ENCODE peak calls at places on chromosomes 12 and 14, in seven cellular contexts. V, B, Q, U, Y, L and C are unnamed samples.

GRCh38 chr14:35122696-35123387 is 490 bp downstream of the PRORP start:
- DNase-seq in V (peak; percentile 66), B (peak; percentile 52), Q (no peak), U (peak; percentile 59), Y (peak; percentile 34), L (no peak), C (no peak)

GRCh38 chr12:32298917-32299316 is 100.4 kb upstream of the FGD4 start:
- DNase-seq in V (no peak), B (no peak), Q (no peak), U (no peak), Y (no peak), L (no peak), C (no peak)

GRCh38 chr12:77494306-77494705 is 336.4 kb upstream of the NAV3 start:
- DNase-seq in V (peak; percentile 1), B (no peak), Q (no peak), U (no peak), Y (no peak), L (no peak), C (no peak)

GRCh38 chr12:3200032-3200617 is 122.9 kb downstream of the TSPAN9 start:
- DNase-seq in V (peak; percentile 44), B (peak; percentile 61), Q (peak; percentile 51), U (peak; percentile 65), Y (no peak), L (no peak), C (no peak)

GRCh38 chr14:28879571-28879970 is 113.0 kb downstream of the FOXG1 start:
- DNase-seq in V (no peak), B (no peak), Q (no peak), U (no peak), Y (no peak), L (no peak), C (no peak)

GRCh38 chr12:8687846-8688601 is 9.8 kb upstream of the RIMKLB start:
- DNase-seq in V (peak; percentile 82), B (peak; percentile 83), Q (no peak), U (peak; percentile 82), Y (peak; percentile 74), L (no peak), C (peak; percentile 32)

GRCh38 chr12:19894049-19894448 is 454.8 kb downstream of the AEBP2 start:
- DNase-seq in V (peak; percentile 70), B (no peak), Q (no peak), U (peak; percentile 31), Y (no peak), L (no peak), C (no peak)

GRCh38 chr12:112900298-112901145 is 6.2 kb upstream of the OAS1 start:
- DNase-seq in V (peak; percentile 56), B (peak; percentile 40), Q (no peak), U (peak; percentile 27), Y (peak; percentile 79), L (no peak), C (no peak)

GRCh38 chr14:69483765-69484443 is 624 bp upstream of the PLEKHD1 start:
- DNase-seq in V (peak; percentile 16), B (peak; percentile 65), Q (no peak), U (peak; percentile 13), Y (no peak), L (no peak), C (peak; percentile 26)

GRCh38 chr14:67359319-67359774 is 257 bp downstream of the ATP6V1D start:
- DNase-seq in V (peak; percentile 71), B (peak; percentile 39), Q (no peak), U (peak; percentile 63), Y (no peak), L (peak; percentile 83), C (no peak)

GRCh38 chr14:91879196-91879595 is 11.9 kb upstream of the TC2N start:
- DNase-seq in V (no peak), B (no peak), Q (no peak), U (no peak), Y (no peak), L (no peak), C (no peak)

DNA sequence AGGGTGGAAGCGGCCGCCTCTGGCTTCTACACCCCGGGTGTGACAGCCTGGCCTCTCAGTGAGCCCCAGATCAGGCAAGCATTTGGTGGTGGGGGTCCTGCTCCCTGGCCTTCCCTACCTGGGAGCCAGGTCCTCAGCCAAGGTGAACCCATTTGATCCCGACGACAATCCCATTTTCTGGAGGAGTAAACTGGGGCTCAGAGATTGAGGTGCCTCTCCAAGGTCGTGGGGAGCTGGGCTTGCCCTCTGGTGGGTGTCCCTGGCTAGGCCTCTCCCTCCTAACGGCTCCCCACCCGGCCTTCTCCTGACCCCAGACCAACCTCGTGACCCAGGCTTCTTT is 2.7 kb upstream of the EXOC3L4 start:
- DNase-seq in V (no peak), B (no peak), Q (no peak), U (no peak), Y (no peak), L (no peak), C (no peak)
- TF ChIP-seq CTCF in V (no peak), B (no peak), Q (no peak), U (no peak), Y (peak; percentile 41), L (peak; percentile 47), C (no peak)

DNA sequence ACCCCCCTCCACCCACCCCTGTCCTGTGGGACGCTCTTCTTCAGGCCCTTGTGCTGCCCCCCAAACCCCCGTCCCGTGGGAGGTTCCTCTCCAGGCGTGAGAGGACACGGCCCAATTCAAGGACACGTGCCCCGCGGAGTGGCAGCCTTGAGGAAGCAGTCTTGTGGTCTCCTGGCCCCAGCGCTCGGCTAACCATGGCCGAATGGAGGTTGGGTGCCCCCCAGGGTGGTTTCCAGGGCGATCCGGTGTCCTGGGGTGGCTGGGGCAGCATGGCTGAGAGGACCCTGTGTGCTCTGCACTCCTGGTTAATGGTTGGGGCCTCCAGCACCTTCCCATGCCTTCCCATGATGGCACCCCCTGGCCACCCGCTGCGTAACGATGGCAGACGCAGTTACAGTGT is 53.6 kb downstream of the LRCOL1 start:
- DNase-seq in V (no peak), B (no peak), Q (no peak), U (no peak), Y (no peak), L (no peak), C (no peak)
- H3K4me3 ChIP-seq in V (no peak overlapping the region), B (no peak overlapping the region), Q (no peak overlapping the region), U (no peak overlapping the region), Y (no peak overlapping the region), L (no peak overlapping the region), C (no peak overlapping the region)

DNA sequence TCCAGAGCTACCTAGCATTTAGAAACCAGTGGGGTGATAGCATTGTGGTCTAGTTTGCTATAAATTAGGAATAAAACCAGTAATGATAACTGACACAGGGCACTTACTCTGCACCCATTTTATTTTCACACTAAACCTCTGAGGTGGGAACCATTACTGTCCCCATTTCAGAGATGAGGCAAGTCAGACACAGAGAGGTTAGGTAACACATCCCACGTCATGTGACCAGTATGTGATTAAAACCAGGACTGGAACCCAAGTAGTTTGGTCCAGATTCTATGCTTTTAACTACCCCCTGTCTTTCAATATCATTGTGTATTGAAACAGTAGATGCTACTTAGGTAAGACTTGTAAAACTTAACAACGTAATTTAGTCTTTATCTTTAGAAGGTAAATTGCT is 110.2 kb downstream of the PLXNC1 start:
- DNase-seq in V (no peak), B (no peak), Q (no peak), U (no peak), Y (no peak), L (no peak), C (no peak)
- TF ChIP-seq CTCF in V (no peak), B (no peak), Q (no peak), U (no peak), Y (no peak), L (no peak), C (no peak)

GRCh38 chr12:103495783-103496456 is at the start of gene C12orf42:
- DNase-seq in V (peak; percentile 25), B (peak; percentile 14), Q (no peak), U (no peak), Y (no peak), L (no peak), C (no peak)

GRCh38 chr12:103498990-103499389 is 3.2 kb upstream of the C12orf42 start:
- DNase-seq in V (no peak), B (no peak), Q (no peak), U (no peak), Y (no peak), L (no peak), C (no peak)

GRCh38 chr12:103503546-103504480 is 8.0 kb upstream of the C12orf42 start:
- DNase-seq in V (no peak), B (peak; percentile 8), Q (peak; percentile 46), U (no peak), Y (peak; percentile 70), L (no peak), C (peak; percentile 3)

GRCh38 chr12:103501447-103501846 is 5.7 kb upstream of the C12orf42 start:
- DNase-seq in V (no peak), B (no peak), Q (no peak), U (no peak), Y (no peak), L (no peak), C (no peak)

GRCh38 chr12:103499571-103499970 is 3.8 kb upstream of the C12orf42 start:
- DNase-seq in V (no peak), B (no peak), Q (no peak), U (no peak), Y (no peak), L (no peak), C (no peak)
- H3K4me3 ChIP-seq in V (no peak overlapping the region), B (no peak overlapping the region), Q (no peak overlapping the region), U (no peak overlapping the region), Y (no peak overlapping the region), L (no peak overlapping the region), C (no peak overlapping the region)

GRCh38 chr14:60648169-60648933 is 926 bp downstream of the SIX1 start:
- DNase-seq in V (peak; percentile 43), B (no peak), Q (no peak), U (peak; percentile 28), Y (no peak), L (peak; percentile 67), C (no peak)
- TF ChIP-seq CTCF in V (no peak), B (no peak), Q (no peak), U (peak; percentile 5), Y (no peak), L (peak; percentile 43), C (no peak)

GRCh38 chr12:50166776-50167025 is 468 bp downstream of the CERS5 start:
- DNase-seq in V (no peak), B (peak; percentile 36), Q (no peak), U (no peak), Y (no peak), L (no peak), C (no peak)
- H3K4me3 ChIP-seq in V (peak overlapping the region; percentile 80), B (peak overlapping the region; percentile 83), Q (peak overlapping the region; percentile 65), U (peak overlapping the region; percentile 75), Y (peak overlapping the region; percentile 93), L (peak overlapping the region; percentile 62), C (peak overlapping the region; percentile 70)